ENCODE peak calls at places on chromosome 11, in four cellular contexts. J, R, B and Y are unnamed samples.

GRCh38 chr11:101169944-101170343 is 40.3 kb upstream of the PGR start:
- DNase-seq in J (no peak), R (no peak), B (no peak), Y (no peak)

GRCh38 chr11:88051386-88051785 is 123.9 kb downstream of the RAB38 start:
- DNase-seq in J (no peak), R (no peak), B (no peak), Y (no peak)

GRCh38 chr11:17807034-17807433 is 72.5 kb downstream of the KCNC1 start:
- DNase-seq in R (no peak), B (no peak), J (no peak), Y (no peak)

GRCh38 chr11:99534812-99535211 is 514.1 kb downstream of the CNTN5 start:
- DNase-seq in R (no peak), J (no peak), B (no peak), Y (no peak)

GRCh38 chr11:3616721-3617460 is 24.9 kb downstream of the ART5 start:
- DNase-seq in J (peak), R (no peak), B (no peak), Y (no peak)

GRCh38 chr11:89922195-89922660 is at the start of gene TRIM49D1:
- DNase-seq in B (no peak), R (no peak), J (no peak), Y (no peak)

GRCh38 chr11:121421149-121421906 is 30.8 kb upstream of the SORL1 start:
- DNase-seq in B (no peak), J (no peak), R (peak), Y (no peak)

GRCh38 chr11:50333861-50334260 is 301.2 kb downstream of the OR4C45 start:
- DNase-seq in B (no peak), J (no peak), R (no peak), Y (no peak)

GRCh38 chr11:83545494-83545893 is 259.3 kb upstream of the CCDC90B start:
- DNase-seq in J (no peak), R (no peak), B (no peak), Y (no peak)

GRCh38 chr11:45210846-45211245 is 64.4 kb downstream of the PRDM11 start:
- DNase-seq in R (no peak), J (no peak), B (no peak), Y (no peak)

GRCh38 chr11:133951484-133952198 is 5.1 kb downstream of the IGSF9B start:
- DNase-seq in J (peak), B (no peak), R (no peak), Y (no peak)

GRCh38 chr11:74992852-74993251 is 4.1 kb downstream of the NEU3 start:
- DNase-seq in J (no peak), R (no peak), B (no peak), Y (no peak)

GRCh38 chr11:109911488-109911887 is 181.7 kb upstream of the ZC3H12C start:
- DNase-seq in B (no peak), R (no peak), J (no peak), Y (no peak)

GRCh38 chr11:119222308-119222707 is 16.2 kb downstream of the CBL start:
- DNase-seq in R (no peak), B (no peak), J (peak), Y (no peak)

GRCh38 chr11:1017269-1018005 is 19.1 kb downstream of the MUC6 start:
- DNase-seq in R (no peak), B (peak), J (no peak), Y (peak)

GRCh38 chr11:61384271-61385242 is 7.8 kb upstream of the TMEM216 start:
- DNase-seq in J (no peak), B (no peak), R (peak), Y (peak)

GRCh38 chr11:126265801-126266200 is 2.9 kb downstream of the SRPRA start:
- DNase-seq in J (no peak), R (peak), B (no peak), Y (peak)

GRCh38 chr11:76781861-76782500 is 1.2 kb upstream of the TSKU start:
- DNase-seq in B (no peak), J (no peak), R (peak), Y (peak)

GRCh38 chr11:77471520-77472234 is 2.2 kb downstream of the PAK1 start:
- DNase-seq in J (peak), B (no peak), R (peak), Y (peak)

GRCh38 chr11:70200212-70200844 is 2.8 kb upstream of the FADD start:
- DNase-seq in R (no peak), B (no peak), J (no peak), Y (peak)

GRCh38 chr11:83827940-83828554 is 541.9 kb upstream of the CCDC90B start:
- DNase-seq in R (peak), J (peak), B (no peak), Y (peak)

GRCh38 chr11:9178716-9179115 is 86.4 kb downstream of the DENND5A start:
- DNase-seq in J (no peak), R (no peak), B (no peak), Y (no peak)